ENCODE peak calls at places on chromosome 7, in four cellular contexts. One of them, this sample, is unnamed.

GRCh38 chr7:25028370-25028971 is 48.5 kb upstream of the OSBPL3 start:
- DNase-seq in left lung: no peak
- DNase-seq in endothelial cell: no peak
- DNase-seq in activated naive CD4-positive, alpha-beta T cell treated with anti-CD3 and anti-CD28 coated beads, Interleukin-2, amount 10 ng/mL, durations not matched to agents 7 days and 5 days: peak
- DNase-seq in this sample: no peak

GRCh38 chr7:19327011-19327410 is 181.8 kb upstream of the FERD3L start:
- DNase-seq in endothelial cell: no peak
- DNase-seq in left lung: no peak
- DNase-seq in activated naive CD4-positive, alpha-beta T cell treated with anti-CD3 and anti-CD28 coated beads, Interleukin-2, amount 10 ng/mL, durations not matched to agents 7 days and 5 days: no peak
- DNase-seq in this sample: no peak

GRCh38 chr7:135970682-135971365 is 6.3 kb downstream of the MTPN start:
- DNase-seq in endothelial cell: no peak
- DNase-seq in activated naive CD4-positive, alpha-beta T cell treated with anti-CD3 and anti-CD28 coated beads, Interleukin-2, amount 10 ng/mL, durations not matched to agents 7 days and 5 days: no peak
- DNase-seq in left lung: no peak
- DNase-seq in this sample: no peak

GRCh38 chr7:12423355-12423994 is 19.8 kb upstream of the VWDE start:
- DNase-seq in endothelial cell: no peak
- DNase-seq in activated naive CD4-positive, alpha-beta T cell treated with anti-CD3 and anti-CD28 coated beads, Interleukin-2, amount 10 ng/mL, durations not matched to agents 7 days and 5 days: no peak
- DNase-seq in left lung: no peak
- DNase-seq in this sample: no peak

GRCh38 chr7:150716368-150716767 is at the start of gene GIMAP1:
- DNase-seq in activated naive CD4-positive, alpha-beta T cell treated with anti-CD3 and anti-CD28 coated beads, Interleukin-2, amount 10 ng/mL, durations not matched to agents 7 days and 5 days: peak
- DNase-seq in left lung: no peak
- DNase-seq in endothelial cell: no peak
- DNase-seq in this sample: peak

GRCh38 chr7:27784399-27785053 is 44.6 kb downstream of the TAX1BP1 start:
- DNase-seq in activated naive CD4-positive, alpha-beta T cell treated with anti-CD3 and anti-CD28 coated beads, Interleukin-2, amount 10 ng/mL, durations not matched to agents 7 days and 5 days: no peak
- DNase-seq in endothelial cell: peak
- DNase-seq in left lung: no peak
- DNase-seq in this sample: no peak

GRCh38 chr7:90723866-90724265 is 127.7 kb downstream of the CDK14 start:
- DNase-seq in endothelial cell: no peak
- DNase-seq in left lung: no peak
- DNase-seq in activated naive CD4-positive, alpha-beta T cell treated with anti-CD3 and anti-CD28 coated beads, Interleukin-2, amount 10 ng/mL, durations not matched to agents 7 days and 5 days: no peak
- DNase-seq in this sample: no peak

GRCh38 chr7:1041471-1042160 is 2.7 kb upstream of the GPR146 start:
- DNase-seq in endothelial cell: no peak
- DNase-seq in activated naive CD4-positive, alpha-beta T cell treated with anti-CD3 and anti-CD28 coated beads, Interleukin-2, amount 10 ng/mL, durations not matched to agents 7 days and 5 days: no peak
- DNase-seq in left lung: peak
- DNase-seq in this sample: no peak

GRCh38 chr7:64277630-64278029 is 36.1 kb upstream of the ZNF736 start:
- DNase-seq in endothelial cell: no peak
- DNase-seq in left lung: no peak
- DNase-seq in activated naive CD4-positive, alpha-beta T cell treated with anti-CD3 and anti-CD28 coated beads, Interleukin-2, amount 10 ng/mL, durations not matched to agents 7 days and 5 days: no peak
- DNase-seq in this sample: no peak

GRCh38 chr7:130149575-130150139 is 55.5 kb downstream of the TMEM209 start:
- DNase-seq in left lung: no peak
- DNase-seq in activated naive CD4-positive, alpha-beta T cell treated with anti-CD3 and anti-CD28 coated beads, Interleukin-2, amount 10 ng/mL, durations not matched to agents 7 days and 5 days: no peak
- DNase-seq in endothelial cell: peak
- DNase-seq in this sample: no peak

This sample was measured in lower leg skin.